ENCODE peak calls at places on chromosomes 7 and 10, in ten cellular contexts. One of them, this sample, is unnamed.

GRCh38 chr7:98281757-98282652 is 519 bp downstream of the BRI3 start:
- DNase-seq in CD4-positive, alpha-beta memory T cell: no peak
- DNase-seq in fibroblast of pulmonary artery: no peak
- DNase-seq in AG09309: no peak
- DNase-seq in osteocyte: no peak
- DNase-seq in RCC 7860: no peak
- DNase-seq in psoas muscle: peak; percentile 62
- DNase-seq in HT-29: peak; percentile 68
- DNase-seq in nephron progenitor cell: no peak
- DNase-seq in stimulated activated CD4-positive, alpha-beta T cell treated with anti-CD3 and anti-CD28 coated beads, Interleukin-4, amount 100 ng/mL, for 48 hours: no peak
- DNase-seq in this sample: no peak

GRCh38 chr10:78231930-78232329 is 198.3 kb downstream of the RPS24 start:
- DNase-seq in RCC 7860: no peak
- DNase-seq in stimulated activated CD4-positive, alpha-beta T cell treated with anti-CD3 and anti-CD28 coated beads, Interleukin-4, amount 100 ng/mL, for 48 hours: no peak
- DNase-seq in psoas muscle: peak; percentile 35
- DNase-seq in nephron progenitor cell: no peak
- DNase-seq in osteocyte: no peak
- DNase-seq in fibroblast of pulmonary artery: peak; percentile 42
- DNase-seq in CD4-positive, alpha-beta memory T cell: no peak
- DNase-seq in HT-29: peak; percentile 10
- DNase-seq in AG09309: no peak
- DNase-seq in this sample: no peak

GRCh38 chr10:123554656-123555055 is 111.5 kb upstream of the GPR26 start:
- DNase-seq in RCC 7860: no peak
- DNase-seq in HT-29: no peak
- DNase-seq in fibroblast of pulmonary artery: no peak
- DNase-seq in nephron progenitor cell: no peak
- DNase-seq in psoas muscle: no peak
- DNase-seq in CD4-positive, alpha-beta memory T cell: no peak
- DNase-seq in osteocyte: no peak
- DNase-seq in stimulated activated CD4-positive, alpha-beta T cell treated with anti-CD3 and anti-CD28 coated beads, Interleukin-4, amount 100 ng/mL, for 48 hours: no peak
- DNase-seq in AG09309: no peak
- DNase-seq in this sample: no peak

GRCh38 chr10:49649294-49649693 is 30.2 kb upstream of the C10orf53 start:
- DNase-seq in CD4-positive, alpha-beta memory T cell: no peak
- DNase-seq in stimulated activated CD4-positive, alpha-beta T cell treated with anti-CD3 and anti-CD28 coated beads, Interleukin-4, amount 100 ng/mL, for 48 hours: no peak
- DNase-seq in HT-29: no peak
- DNase-seq in fibroblast of pulmonary artery: no peak
- DNase-seq in AG09309: no peak
- DNase-seq in RCC 7860: no peak
- DNase-seq in psoas muscle: no peak
- DNase-seq in osteocyte: peak; percentile 66
- DNase-seq in nephron progenitor cell: peak; percentile 36
- DNase-seq in this sample: no peak

GRCh38 chr10:33273295-33274002 is 61.0 kb downstream of the NRP1 start:
- DNase-seq in nephron progenitor cell: no peak
- DNase-seq in RCC 7860: peak; percentile 92
- DNase-seq in CD4-positive, alpha-beta memory T cell: no peak
- DNase-seq in fibroblast of pulmonary artery: peak; percentile 99
- DNase-seq in HT-29: peak; percentile 87
- DNase-seq in psoas muscle: peak; percentile 88
- DNase-seq in osteocyte: peak; percentile 96
- DNase-seq in AG09309: peak; percentile 99
- DNase-seq in stimulated activated CD4-positive, alpha-beta T cell treated with anti-CD3 and anti-CD28 coated beads, Interleukin-4, amount 100 ng/mL, for 48 hours: no peak
- DNase-seq in this sample: peak; percentile 86

GRCh38 chr7:157177997-157178396 is 39.3 kb downstream of the UBE3C start:
- DNase-seq in stimulated activated CD4-positive, alpha-beta T cell treated with anti-CD3 and anti-CD28 coated beads, Interleukin-4, amount 100 ng/mL, for 48 hours: no peak
- DNase-seq in CD4-positive, alpha-beta memory T cell: no peak
- DNase-seq in fibroblast of pulmonary artery: no peak
- DNase-seq in nephron progenitor cell: no peak
- DNase-seq in RCC 7860: no peak
- DNase-seq in psoas muscle: no peak
- DNase-seq in AG09309: no peak
- DNase-seq in HT-29: no peak
- DNase-seq in osteocyte: no peak
- DNase-seq in this sample: no peak

GRCh38 chr7:121334875-121335648 is 6.3 kb downstream of the WNT16 start:
- DNase-seq in osteocyte: no peak
- DNase-seq in nephron progenitor cell: no peak
- DNase-seq in stimulated activated CD4-positive, alpha-beta T cell treated with anti-CD3 and anti-CD28 coated beads, Interleukin-4, amount 100 ng/mL, for 48 hours: no peak
- DNase-seq in fibroblast of pulmonary artery: no peak
- DNase-seq in psoas muscle: no peak
- DNase-seq in AG09309: no peak
- DNase-seq in RCC 7860: no peak
- DNase-seq in CD4-positive, alpha-beta memory T cell: no peak
- DNase-seq in HT-29: no peak
- DNase-seq in this sample: no peak

GRCh38 chr10:35005868-35006267 is 84.3 kb downstream of the CUL2 start:
- DNase-seq in CD4-positive, alpha-beta memory T cell: no peak
- DNase-seq in HT-29: peak; percentile 39
- DNase-seq in stimulated activated CD4-positive, alpha-beta T cell treated with anti-CD3 and anti-CD28 coated beads, Interleukin-4, amount 100 ng/mL, for 48 hours: no peak
- DNase-seq in RCC 7860: peak; percentile 99
- DNase-seq in nephron progenitor cell: no peak
- DNase-seq in psoas muscle: no peak
- DNase-seq in fibroblast of pulmonary artery: peak; percentile 99
- DNase-seq in AG09309: peak; percentile 100
- DNase-seq in osteocyte: no peak
- DNase-seq in this sample: no peak

GRCh38 chr7:21616796-21617436 is 74.1 kb downstream of the DNAH11 start:
- DNase-seq in HT-29: peak; percentile 16
- DNase-seq in CD4-positive, alpha-beta memory T cell: no peak
- DNase-seq in nephron progenitor cell: no peak
- DNase-seq in stimulated activated CD4-positive, alpha-beta T cell treated with anti-CD3 and anti-CD28 coated beads, Interleukin-4, amount 100 ng/mL, for 48 hours: no peak
- DNase-seq in AG09309: no peak
- DNase-seq in fibroblast of pulmonary artery: peak; percentile 78
- DNase-seq in psoas muscle: no peak
- DNase-seq in RCC 7860: peak; percentile 62
- DNase-seq in osteocyte: no peak
- DNase-seq in this sample: no peak

GRCh38 chr10:71613877-71614276 is 105.7 kb downstream of the C10orf105 start:
- DNase-seq in nephron progenitor cell: no peak
- DNase-seq in stimulated activated CD4-positive, alpha-beta T cell treated with anti-CD3 and anti-CD28 coated beads, Interleukin-4, amount 100 ng/mL, for 48 hours: no peak
- DNase-seq in AG09309: no peak
- DNase-seq in CD4-positive, alpha-beta memory T cell: no peak
- DNase-seq in osteocyte: no peak
- DNase-seq in psoas muscle: no peak
- DNase-seq in HT-29: no peak
- DNase-seq in fibroblast of pulmonary artery: no peak
- DNase-seq in RCC 7860: no peak
- DNase-seq in this sample: no peak

GRCh38 chr10:100828744-100829102 is 83.3 kb downstream of the PAX2 start:
- DNase-seq in RCC 7860: no peak
- DNase-seq in nephron progenitor cell: peak; percentile 52
- DNase-seq in AG09309: no peak
- DNase-seq in fibroblast of pulmonary artery: no peak
- DNase-seq in psoas muscle: no peak
- DNase-seq in CD4-positive, alpha-beta memory T cell: peak; percentile 9
- DNase-seq in osteocyte: no peak
- DNase-seq in HT-29: peak; percentile 11
- DNase-seq in stimulated activated CD4-positive, alpha-beta T cell treated with anti-CD3 and anti-CD28 coated beads, Interleukin-4, amount 100 ng/mL, for 48 hours: no peak
- DNase-seq in this sample: no peak

This sample was measured in tibial artery.